ENCODE peak calls at places on chromosomes 3 and 15, in six cellular contexts. W is cardiac fibroblast; O is AG08395; J is iPS DF 6.9; D is NCI-H460; K is stimulated activated CD4-positive, alpha-beta T cell treated with anti-CD3 and anti-CD28 coated beads, TNF-alpha, amount 100 ng/mL, for 1 hour. Q is an unnamed sample.

GRCh38 chr15:89016549-89017041 is 71.7 kb upstream of the ABHD2 start:
- DNase-seq in D (no peak), W (peak; percentile 43), O (no peak), K (no peak), J (no peak), Q (no peak)

GRCh38 chr3:125594581-125595011 is 701 bp downstream of the OSBPL11 start:
- DNase-seq in D (no peak), O (no peak), W (no peak), K (no peak), J (no peak), Q (no peak)

GRCh38 chr3:122307987-122308386 is 17.1 kb upstream of the CSTA start:
- DNase-seq in W (no peak), K (no peak), O (no peak), D (no peak), J (no peak), Q (no peak)

GRCh38 chr3:178439504-178439903 is 96.7 kb upstream of the KCNMB2 start:
- DNase-seq in J (no peak), O (peak; percentile 76), D (peak; percentile 47), W (peak; percentile 52), K (no peak), Q (no peak)

GRCh38 chr3:13120246-13120927 is 47.2 kb upstream of the IQSEC1 start:
- DNase-seq in K (no peak), J (no peak), D (no peak), O (no peak), W (no peak), Q (no peak)

GRCh38 chr3:72193768-72194463 is 409.0 kb upstream of the PROK2 start:
- DNase-seq in W (no peak), D (no peak), O (no peak), J (no peak), K (no peak), Q (peak; percentile 64)

GRCh38 chr3:46080124-46080991 is 53.1 kb upstream of the XCR1 start:
- DNase-seq in O (no peak), D (no peak), W (no peak), J (no peak), K (no peak), Q (no peak)

GRCh38 chr3:161851941-161852566 is 355.4 kb downstream of the OTOL1 start:
- DNase-seq in K (no peak), J (peak; percentile 58), D (peak; percentile 41), W (peak; percentile 46), O (peak; percentile 53), Q (peak; percentile 40)